ENCODE peak calls at places on chromosome 2, in eight cellular contexts. V is chondrocyte, R is endothelial cell of umbilical vein, I is fibroblast of mammary gland, Y is NCI-H1694 treated with DMSO at 0.1 percent for 48 hours, E is RCC 7860, K is NT2/D1, J is neuronal stem cell. C is an unnamed sample.

GRCh38 chr2:159559034-159559433 is 57.3 kb downstream of the BAZ2B start:
- DNase-seq in V (no peak), R (no peak), I (no peak), Y (no peak), E (no peak), K (no peak), J (no peak), C (no peak)

GRCh38 chr2:58644992-58645391 is 403.9 kb upstream of the FANCL start:
- DNase-seq in V (no peak), R (no peak), I (no peak), Y (peak), E (no peak), K (no peak), J (no peak), C (peak)

GRCh38 chr2:30072250-30072842 is 74.5 kb upstream of the YPEL5 start:
- DNase-seq in V (no peak), R (peak), I (peak), Y (peak), E (peak), K (peak), J (peak), C (peak)

GRCh38 chr2:67234443-67234842 is 162.7 kb upstream of the ETAA1 start:
- DNase-seq in V (no peak), R (peak), I (peak), Y (peak), E (no peak), K (peak), J (peak), C (no peak)

GRCh38 chr2:8119782-8120551 is 561.9 kb upstream of the ID2 start:
- DNase-seq in V (no peak), R (no peak), I (peak), Y (no peak), E (no peak), K (no peak), J (peak), C (no peak)

GRCh38 chr2:12005886-12006681 is 259.7 kb downstream of the LPIN1 start:
- DNase-seq in V (no peak), R (peak), I (peak), Y (peak), E (peak), K (no peak), J (no peak), C (peak)

GRCh38 chr2:238790877-238791276 is 57.0 kb upstream of the TWIST2 start:
- DNase-seq in V (no peak), R (no peak), I (no peak), Y (no peak), E (no peak), K (no peak), J (no peak), C (no peak)

GRCh38 chr2:217929757-217930707 is 72.8 kb downstream of the TNS1 start:
- DNase-seq in V (no peak), R (no peak), I (peak), Y (no peak), E (no peak), K (no peak), J (no peak), C (no peak)

GRCh38 chr2:238344517-238344916 is 24.2 kb downstream of the TRAF3IP1 start:
- DNase-seq in V (no peak), R (no peak), I (peak), Y (no peak), E (no peak), K (no peak), J (no peak), C (no peak)

GRCh38 chr2:240319221-240319854 is 116.1 kb upstream of the GPC1 start:
- DNase-seq in V (no peak), R (no peak), I (peak), Y (no peak), E (no peak), K (no peak), J (no peak), C (no peak)

GRCh38 chr2:160566717-160567116 is 73.1 kb upstream of the RBMS1 start:
- DNase-seq in V (no peak), R (no peak), I (peak), Y (no peak), E (no peak), K (no peak), J (no peak), C (no peak)